ENCODE peak calls at places on chromosomes 7 and 10, in five cellular contexts. One of them, this sample, is unnamed.
A peak's percentile ranks its signal among the peaks of the same experiment; 100 is the strongest.

GRCh38 chr7:158943234-158943633 is 86.9 kb downstream of the DYNC2I1 start:
- DNase-seq in BE2C: no peak
- DNase-seq in pancreas: no peak
- DNase-seq in SK-N-SH: no peak
- DNase-seq in foreskin keratinocyte: no peak
- DNase-seq in this sample: no peak

GRCh38 chr10:111299037-111299436 is 222.2 kb downstream of the ADRA2A start:
- DNase-seq in BE2C: no peak
- DNase-seq in pancreas: no peak
- DNase-seq in SK-N-SH: no peak
- DNase-seq in foreskin keratinocyte: no peak
- DNase-seq in this sample: no peak

GRCh38 chr7:113159746-113160339 is 41.5 kb upstream of the SMIM30 start:
- DNase-seq in BE2C: peak; percentile 37
- DNase-seq in pancreas: no peak
- DNase-seq in SK-N-SH: peak; percentile 63
- DNase-seq in foreskin keratinocyte: peak; percentile 27
- DNase-seq in this sample: no peak

GRCh38 chr7:136869006-136869961 is 832 bp downstream of the CHRM2 start:
- DNase-seq in BE2C: peak; percentile 27
- DNase-seq in pancreas: peak; percentile 47
- DNase-seq in SK-N-SH: peak; percentile 69
- DNase-seq in foreskin keratinocyte: peak; percentile 25
- DNase-seq in this sample: peak; percentile 76

GRCh38 chr10:116120688-116121087 is 152.3 kb downstream of the GFRA1 start:
- DNase-seq in BE2C: peak; percentile 12
- DNase-seq in pancreas: no peak
- DNase-seq in SK-N-SH: no peak
- DNase-seq in foreskin keratinocyte: no peak
- DNase-seq in this sample: no peak

GRCh38 chr10:51867956-51868355 is 168.6 kb upstream of the CSTF2T start:
- DNase-seq in BE2C: no peak
- DNase-seq in pancreas: no peak
- DNase-seq in SK-N-SH: no peak
- DNase-seq in foreskin keratinocyte: peak; percentile 87
- DNase-seq in this sample: no peak

GRCh38 chr7:135929249-135929648 is 47.9 kb downstream of the MTPN start:
- DNase-seq in BE2C: no peak
- DNase-seq in pancreas: no peak
- DNase-seq in SK-N-SH: no peak
- DNase-seq in foreskin keratinocyte: no peak
- DNase-seq in this sample: no peak

GRCh38 chr7:11935905-11936304 is 103.9 kb upstream of the THSD7A start:
- DNase-seq in BE2C: no peak
- DNase-seq in pancreas: no peak
- DNase-seq in SK-N-SH: no peak
- DNase-seq in foreskin keratinocyte: peak; percentile 49
- DNase-seq in this sample: no peak

GRCh38 chr7:23680417-23681405 is 712 bp downstream of the FAM221A start:
- DNase-seq in BE2C: no peak
- DNase-seq in pancreas: peak; percentile 78
- DNase-seq in SK-N-SH: peak; percentile 90
- DNase-seq in foreskin keratinocyte: peak; percentile 59
- DNase-seq in this sample: no peak

GRCh38 chr7:31883761-31884164 is 186.4 kb downstream of the PDE1C start:
- DNase-seq in BE2C: no peak
- DNase-seq in pancreas: no peak
- DNase-seq in SK-N-SH: no peak
- DNase-seq in foreskin keratinocyte: peak; percentile 70
- DNase-seq in this sample: no peak

GRCh38 chr7:90594791-90595317 is 1.3 kb upstream of the CDK14 start:
- DNase-seq in BE2C: no peak
- DNase-seq in pancreas: no peak
- DNase-seq in SK-N-SH: peak; percentile 32
- DNase-seq in foreskin keratinocyte: peak; percentile 91
- DNase-seq in this sample: no peak

GRCh38 chr10:18043148-18043547 is 91.4 kb downstream of the SLC39A12 start:
- DNase-seq in BE2C: no peak
- DNase-seq in pancreas: no peak
- DNase-seq in SK-N-SH: no peak
- DNase-seq in foreskin keratinocyte: no peak
- DNase-seq in this sample: no peak

GRCh38 chr10:63711866-63712716 is 190.9 kb downstream of the REEP3 start:
- DNase-seq in BE2C: peak; percentile 97
- DNase-seq in pancreas: peak; percentile 90
- DNase-seq in SK-N-SH: peak; percentile 82
- DNase-seq in foreskin keratinocyte: peak; percentile 89
- DNase-seq in this sample: no peak

GRCh38 chr10:124491105-124491504 is 29.5 kb downstream of the LHPP start:
- DNase-seq in BE2C: no peak
- DNase-seq in pancreas: no peak
- DNase-seq in SK-N-SH: no peak
- DNase-seq in foreskin keratinocyte: no peak
- DNase-seq in this sample: no peak

GRCh38 chr10:92047215-92047614 is 123.6 kb downstream of the BTAF1 start:
- DNase-seq in BE2C: no peak
- DNase-seq in pancreas: no peak
- DNase-seq in SK-N-SH: no peak
- DNase-seq in foreskin keratinocyte: no peak
- DNase-seq in this sample: no peak

GRCh38 chr10:74058658-74059057 is 60.7 kb downstream of the VCL start:
- DNase-seq in BE2C: no peak
- DNase-seq in pancreas: no peak
- DNase-seq in SK-N-SH: no peak
- DNase-seq in foreskin keratinocyte: peak; percentile 11
- DNase-seq in this sample: no peak

GRCh38 chr7:108972009-108972408 is 402.3 kb downstream of the DNAJB9 start:
- DNase-seq in BE2C: no peak
- DNase-seq in pancreas: no peak
- DNase-seq in SK-N-SH: no peak
- DNase-seq in foreskin keratinocyte: no peak
- DNase-seq in this sample: no peak

GRCh38 chr7:17371656-17372524 is 73.4 kb downstream of the AHR start:
- DNase-seq in BE2C: no peak
- DNase-seq in pancreas: no peak
- DNase-seq in SK-N-SH: no peak
- DNase-seq in foreskin keratinocyte: peak; percentile 95
- DNase-seq in this sample: no peak

GRCh38 chr10:90968448-90969086 is 47.7 kb upstream of the ANKRD1 start:
- DNase-seq in BE2C: no peak
- DNase-seq in pancreas: no peak
- DNase-seq in SK-N-SH: peak; percentile 38
- DNase-seq in foreskin keratinocyte: peak; percentile 75
- DNase-seq in this sample: no peak

GRCh38 chr10:28480566-28480965 is 52.4 kb upstream of the WAC start:
- DNase-seq in BE2C: no peak
- DNase-seq in pancreas: no peak
- DNase-seq in SK-N-SH: no peak
- DNase-seq in foreskin keratinocyte: no peak
- DNase-seq in this sample: no peak

GRCh38 chr7:68074242-68074641 is 1077.6 kb downstream of the TYW1 start:
- DNase-seq in BE2C: no peak
- DNase-seq in pancreas: no peak
- DNase-seq in SK-N-SH: no peak
- DNase-seq in foreskin keratinocyte: no peak
- DNase-seq in this sample: no peak

GRCh38 chr7:156735861-156736260 is 95.3 kb downstream of the RNF32 start:
- DNase-seq in BE2C: no peak
- DNase-seq in pancreas: no peak
- DNase-seq in SK-N-SH: no peak
- DNase-seq in foreskin keratinocyte: peak; percentile 4
- DNase-seq in this sample: no peak

GRCh38 chr10:106816318-106817085 is 348.0 kb downstream of the SORCS1 start:
- DNase-seq in BE2C: peak; percentile 76
- DNase-seq in pancreas: no peak
- DNase-seq in SK-N-SH: peak; percentile 70
- DNase-seq in foreskin keratinocyte: no peak
- DNase-seq in this sample: no peak

GRCh38 chr7:112887-113286 is 79.5 kb upstream of the FAM20C start:
- DNase-seq in BE2C: no peak
- DNase-seq in pancreas: no peak
- DNase-seq in SK-N-SH: no peak
- DNase-seq in foreskin keratinocyte: peak; percentile 35
- DNase-seq in this sample: no peak

GRCh38 chr10:102678842-102679289 is 34.6 kb downstream of the TRIM8 start:
- DNase-seq in BE2C: peak; percentile 86
- DNase-seq in pancreas: peak; percentile 86
- DNase-seq in SK-N-SH: peak; percentile 81
- DNase-seq in foreskin keratinocyte: peak; percentile 35
- DNase-seq in this sample: no peak

GRCh38 chr7:823639-824038 is 8.6 kb upstream of the SUN1 start:
- DNase-seq in BE2C: no peak
- DNase-seq in pancreas: no peak
- DNase-seq in SK-N-SH: peak; percentile 68
- DNase-seq in foreskin keratinocyte: no peak
- DNase-seq in this sample: no peak

GRCh38 chr10:23359692-23360380 is 15.2 kb upstream of the C10orf67 start:
- DNase-seq in BE2C: no peak
- DNase-seq in pancreas: no peak
- DNase-seq in SK-N-SH: no peak
- DNase-seq in foreskin keratinocyte: peak; percentile 88
- DNase-seq in this sample: no peak

GRCh38 chr10:80519936-80520650 is 17.6 kb upstream of the SH2D4B start:
- DNase-seq in BE2C: no peak
- DNase-seq in pancreas: no peak
- DNase-seq in SK-N-SH: no peak
- DNase-seq in foreskin keratinocyte: no peak
- DNase-seq in this sample: peak; percentile 69

GRCh38 chr7:151060113-151060415 is 675 bp downstream of the SLC4A2 start:
- DNase-seq in BE2C: no peak
- DNase-seq in pancreas: no peak
- DNase-seq in SK-N-SH: no peak
- DNase-seq in foreskin keratinocyte: no peak
- DNase-seq in this sample: no peak

GRCh38 chr7:122887198-122887597 is 938 bp upstream of the CADPS2 start:
- DNase-seq in BE2C: peak; percentile 29
- DNase-seq in pancreas: peak; percentile 74
- DNase-seq in SK-N-SH: peak; percentile 42
- DNase-seq in foreskin keratinocyte: peak; percentile 5
- DNase-seq in this sample: no peak

GRCh38 chr7:42790196-42790595 is 121.7 kb downstream of the C7orf25 start:
- DNase-seq in BE2C: no peak
- DNase-seq in pancreas: no peak
- DNase-seq in SK-N-SH: no peak
- DNase-seq in foreskin keratinocyte: peak; percentile 28
- DNase-seq in this sample: no peak

GRCh38 chr10:77641788-77642397 is 4.3 kb upstream of the KCNMA1 start:
- DNase-seq in BE2C: peak; percentile 72
- DNase-seq in pancreas: no peak
- DNase-seq in SK-N-SH: peak; percentile 72
- DNase-seq in foreskin keratinocyte: peak; percentile 63
- DNase-seq in this sample: no peak

GRCh38 chr7:158395780-158396214 is 191.8 kb downstream of the PTPRN2 start:
- DNase-seq in BE2C: no peak
- DNase-seq in pancreas: no peak
- DNase-seq in SK-N-SH: no peak
- DNase-seq in foreskin keratinocyte: no peak
- DNase-seq in this sample: peak; percentile 89

GRCh38 chr10:88209837-88210552 is 346.6 kb downstream of the PTEN start:
- DNase-seq in BE2C: peak; percentile 19
- DNase-seq in pancreas: no peak
- DNase-seq in SK-N-SH: no peak
- DNase-seq in foreskin keratinocyte: peak; percentile 50
- DNase-seq in this sample: no peak

GRCh38 chr10:43128958-43129706 is 9.1 kb upstream of the CSGALNACT2 start:
- DNase-seq in BE2C: no peak
- DNase-seq in pancreas: no peak
- DNase-seq in SK-N-SH: peak; percentile 32
- DNase-seq in foreskin keratinocyte: peak; percentile 84
- DNase-seq in this sample: no peak

DNA sequence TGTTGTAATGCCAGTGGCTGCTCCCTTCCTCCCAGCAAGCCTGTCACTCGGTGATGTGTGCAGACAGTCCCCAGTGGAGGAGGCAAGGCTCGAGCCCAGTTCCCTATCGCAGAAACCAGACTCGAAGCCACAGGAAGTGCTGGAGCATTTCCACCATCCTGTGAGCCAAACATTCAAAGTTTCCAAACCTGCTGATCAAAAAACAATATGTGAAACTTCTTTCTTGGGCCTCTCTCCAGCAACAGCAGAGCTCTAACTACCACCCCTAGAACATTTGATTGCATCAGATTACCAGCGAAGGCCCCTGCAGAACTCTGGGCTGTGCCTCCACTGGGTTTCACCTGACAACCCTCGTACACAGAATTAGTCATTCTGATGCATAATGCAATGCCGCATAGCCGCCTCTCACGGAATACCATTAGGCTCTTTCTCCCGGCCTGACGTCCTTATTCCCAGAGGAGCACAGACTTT is 94.0 kb downstream of the ELMO1 start:
- DNase-seq in BE2C: no peak
- DNase-seq in pancreas: no peak
- DNase-seq in SK-N-SH: no peak
- DNase-seq in foreskin keratinocyte: no peak
- DNase-seq in this sample: no peak
- TF ChIP-seq CTCF in BE2C: no peak
- TF ChIP-seq CTCF in pancreas: no peak
- TF ChIP-seq CTCF in SK-N-SH: no peak
- TF ChIP-seq CTCF in foreskin keratinocyte: no peak
- TF ChIP-seq CTCF in this sample: no peak

GRCh38 chr7:116949941-116950801 is 3.1 kb upstream of the ST7 start:
- DNase-seq in BE2C: no peak
- DNase-seq in pancreas: no peak
- DNase-seq in SK-N-SH: no peak
- DNase-seq in foreskin keratinocyte: no peak
- DNase-seq in this sample: no peak
- TF ChIP-seq CTCF in BE2C: no peak
- TF ChIP-seq CTCF in pancreas: no peak
- TF ChIP-seq CTCF in SK-N-SH: no peak
- TF ChIP-seq CTCF in foreskin keratinocyte: no peak
- TF ChIP-seq CTCF in this sample: no peak

GRCh38 chr10:6408799-6409198 is 171.3 kb downstream of the PRKCQ start:
- DNase-seq in BE2C: no peak
- DNase-seq in pancreas: no peak
- DNase-seq in SK-N-SH: no peak
- DNase-seq in foreskin keratinocyte: no peak
- DNase-seq in this sample: no peak

GRCh38 chr10:6405713-6406112 is 174.4 kb downstream of the PRKCQ start:
- DNase-seq in BE2C: no peak
- DNase-seq in pancreas: no peak
- DNase-seq in SK-N-SH: no peak
- DNase-seq in foreskin keratinocyte: no peak
- DNase-seq in this sample: no peak

GRCh38 chr10:6407034-6407721 is 172.9 kb downstream of the PRKCQ start:
- DNase-seq in BE2C: no peak
- DNase-seq in pancreas: no peak
- DNase-seq in SK-N-SH: no peak
- DNase-seq in foreskin keratinocyte: no peak
- DNase-seq in this sample: no peak

GRCh38 chr10:6404127-6405072 is 175.7 kb downstream of the PRKCQ start:
- DNase-seq in BE2C: no peak
- DNase-seq in pancreas: no peak
- DNase-seq in SK-N-SH: no peak
- DNase-seq in foreskin keratinocyte: no peak
- DNase-seq in this sample: no peak

GRCh38 chr10:6406220-6407033 is 173.6 kb downstream of the PRKCQ start:
- DNase-seq in BE2C: no peak
- DNase-seq in pancreas: no peak
- DNase-seq in SK-N-SH: peak; percentile 39
- DNase-seq in foreskin keratinocyte: peak; percentile 36
- DNase-seq in this sample: no peak
- TF ChIP-seq CTCF in BE2C: peak; percentile 47
- TF ChIP-seq CTCF in pancreas: no peak
- TF ChIP-seq CTCF in SK-N-SH: peak; percentile 68
- TF ChIP-seq CTCF in foreskin keratinocyte: peak; percentile 75
- TF ChIP-seq CTCF in this sample: peak; percentile 80

GRCh38 chr7:140696679-140697446 is at the start of gene NDUFB2:
- DNase-seq in BE2C: peak; percentile 85
- DNase-seq in pancreas: peak; percentile 95
- DNase-seq in SK-N-SH: peak; percentile 96
- DNase-seq in foreskin keratinocyte: peak; percentile 87
- DNase-seq in this sample: peak; percentile 98
- TF ChIP-seq CTCF in BE2C: no peak
- TF ChIP-seq CTCF in pancreas: no peak
- TF ChIP-seq CTCF in SK-N-SH: no peak
- TF ChIP-seq CTCF in foreskin keratinocyte: no peak
- TF ChIP-seq CTCF in this sample: no peak

This sample was measured in chondrocyte.